ENCODE peak calls at places on chromosomes 6 and 20, in nine cellular contexts. C, I, L, K, P, Z, D, O and Q are unnamed samples.

GRCh38 chr6:16639689-16640480 is 121.4 kb downstream of the ATXN1 start:
- DNase-seq in C (peak), I (no peak), L (no peak), K (no peak), P (no peak), Z (no peak), D (no peak), O (no peak), Q (no peak)

GRCh38 chr6:133774356-133774755 is 114.6 kb upstream of the TCF21 start:
- DNase-seq in C (peak), I (no peak), L (no peak), K (no peak), P (no peak), Z (no peak), D (no peak), O (no peak), Q (no peak)

GRCh38 chr6:143164565-143165105 is 103.9 kb downstream of the AIG1 start:
- DNase-seq in C (no peak), I (no peak), L (no peak), K (no peak), P (no peak), Z (no peak), D (no peak), O (no peak), Q (no peak)

GRCh38 chr6:56475736-56476457 is 166.8 kb downstream of the DST start:
- DNase-seq in C (no peak), I (no peak), L (peak), K (peak), P (peak), Z (peak), D (no peak), O (peak), Q (peak)

GRCh38 chr6:1390071-1390804 is 862 bp downstream of the FOXF2 start:
- DNase-seq in C (peak), I (no peak), L (peak), K (peak), P (no peak), Z (no peak), D (no peak), O (no peak), Q (no peak)

GRCh38 chr20:24149175-24149574 is 160.6 kb upstream of the GGTLC1 start:
- DNase-seq in C (peak), I (no peak), L (no peak), K (no peak), P (no peak), Z (no peak), D (no peak), O (no peak), Q (no peak)

GRCh38 chr6:89999154-89999553 is 104.9 kb downstream of the GJA10 start:
- DNase-seq in C (no peak), I (no peak), L (peak), K (peak), P (peak), Z (peak), D (peak), O (peak), Q (no peak)

GRCh38 chr6:69917834-69918233 is 51.5 kb downstream of the COL19A1 start:
- DNase-seq in C (peak), I (no peak), L (no peak), K (no peak), P (no peak), Z (no peak), D (no peak), O (no peak), Q (no peak)

GRCh38 chr20:15561707-15562106 is 1011.5 kb downstream of the KIF16B start:
- DNase-seq in C (no peak), I (no peak), L (no peak), K (no peak), P (no peak), Z (no peak), D (no peak), O (no peak), Q (no peak)

GRCh38 chr6:15922510-15923307 is 206.2 kb upstream of the MYLIP start:
- DNase-seq in C (no peak), I (no peak), L (no peak), K (no peak), P (peak), Z (no peak), D (no peak), O (no peak), Q (no peak)

GRCh38 chr20:51871943-51872342 is 69.6 kb upstream of the SALL4 start:
- DNase-seq in C (no peak), I (no peak), L (no peak), K (no peak), P (no peak), Z (no peak), D (no peak), O (no peak), Q (no peak)

GRCh38 chr6:163381118-163381751 is 33.3 kb upstream of the QKI start:
- DNase-seq in C (no peak), I (no peak), L (no peak), K (no peak), P (no peak), Z (no peak), D (no peak), O (no peak), Q (no peak)

GRCh38 chr6:90537723-90538407 is 49.0 kb downstream of the MAP3K7 start:
- DNase-seq in C (no peak), I (no peak), L (no peak), K (no peak), P (no peak), Z (no peak), D (no peak), O (no peak), Q (no peak)

GRCh38 chr6:163709693-163710092 is 295.2 kb downstream of the QKI start:
- DNase-seq in C (no peak), I (no peak), L (no peak), K (peak), P (no peak), Z (no peak), D (no peak), O (no peak), Q (no peak)

GRCh38 chr6:122788208-122788607 is 850 bp upstream of the SMPDL3A start:
- DNase-seq in C (no peak), I (no peak), L (no peak), K (no peak), P (no peak), Z (no peak), D (no peak), O (no peak), Q (no peak)

GRCh38 chr6:169339025-169339424 is 85.4 kb upstream of the THBS2 start:
- DNase-seq in C (no peak), I (no peak), L (no peak), K (no peak), P (no peak), Z (no peak), D (no peak), O (no peak), Q (no peak)

GRCh38 chr6:147759088-147759487 is 250.6 kb downstream of the SAMD5 start:
- DNase-seq in C (no peak), I (no peak), L (no peak), K (peak), P (no peak), Z (no peak), D (no peak), O (no peak), Q (no peak)

GRCh38 chr6:14517536-14518105 is 400.0 kb downstream of the CD83 start:
- DNase-seq in C (no peak), I (no peak), L (no peak), K (no peak), P (peak), Z (no peak), D (no peak), O (no peak), Q (no peak)

GRCh38 chr6:71373943-71374342 is 85.3 kb downstream of the OGFRL1 start:
- DNase-seq in C (no peak), I (no peak), L (no peak), K (no peak), P (no peak), Z (no peak), D (no peak), O (no peak), Q (no peak)

GRCh38 chr6:3364391-3364790 is 92.5 kb downstream of the SLC22A23 start:
- DNase-seq in C (no peak), I (no peak), L (peak), K (no peak), P (no peak), Z (peak), D (peak), O (no peak), Q (peak)

GRCh38 chr6:24766685-24767462 is 7.9 kb upstream of the GMNN start:
- DNase-seq in C (peak), I (no peak), L (peak), K (no peak), P (no peak), Z (no peak), D (no peak), O (no peak), Q (no peak)

GRCh38 chr20:54477556-54477955 is 2.2 kb downstream of the DOK5 start:
- DNase-seq in C (no peak), I (no peak), L (no peak), K (no peak), P (no peak), Z (no peak), D (no peak), O (no peak), Q (no peak)

GRCh38 chr6:157825243-157825904 is 2.3 kb downstream of the SNX9 start:
- DNase-seq in C (no peak), I (no peak), L (no peak), K (no peak), P (no peak), Z (no peak), D (no peak), O (no peak), Q (no peak)

GRCh38 chr6:26272171-26272631 is 92.8 kb upstream of the BTN3A2 start:
- DNase-seq in C (no peak), I (peak), L (no peak), K (peak), P (peak), Z (peak), D (peak), O (peak), Q (peak)

GRCh38 chr6:89489078-89489477 is 56.1 kb downstream of the ANKRD6 start:
- DNase-seq in C (no peak), I (no peak), L (no peak), K (no peak), P (no peak), Z (no peak), D (no peak), O (no peak), Q (no peak)

GRCh38 chr6:20845592-20845991 is 311.3 kb downstream of the CDKAL1 start:
- DNase-seq in C (no peak), I (no peak), L (no peak), K (no peak), P (no peak), Z (no peak), D (no peak), O (no peak), Q (no peak)

GRCh38 chr20:6665161-6665560 is 102.3 kb upstream of the BMP2 start:
- DNase-seq in C (no peak), I (no peak), L (no peak), K (no peak), P (no peak), Z (no peak), D (no peak), O (no peak), Q (no peak)

GRCh38 chr6:167913699-167914098 is 83.8 kb upstream of the KIF25 start:
- DNase-seq in C (no peak), I (no peak), L (no peak), K (no peak), P (no peak), Z (no peak), D (no peak), O (no peak), Q (no peak)

GRCh38 chr6:1485678-1486077 is 96.3 kb downstream of the FOXF2 start:
- DNase-seq in C (peak), I (no peak), L (no peak), K (no peak), P (no peak), Z (no peak), D (no peak), O (no peak), Q (no peak)

GRCh38 chr20:5353624-5354496 is 37.1 kb upstream of the PROKR2 start:
- DNase-seq in C (peak), I (no peak), L (no peak), K (no peak), P (no peak), Z (no peak), D (no peak), O (no peak), Q (no peak)

GRCh38 chr6:32109114-32109764 is at the start of gene TNXB:
- DNase-seq in C (no peak), I (no peak), L (no peak), K (peak), P (peak), Z (no peak), D (no peak), O (peak), Q (no peak)

GRCh38 chr20:13396036-13396435 is 175.0 kb downstream of the ISM1 start:
- DNase-seq in C (no peak), I (no peak), L (no peak), K (no peak), P (no peak), Z (no peak), D (no peak), O (no peak), Q (no peak)

GRCh38 chr6:582370-582769 is 74.5 kb downstream of the HUS1B start:
- DNase-seq in C (no peak), I (no peak), L (no peak), K (no peak), P (no peak), Z (no peak), D (no peak), O (no peak), Q (no peak)

GRCh38 chr6:16103708-16104107 is 25.2 kb upstream of the MYLIP start:
- DNase-seq in C (no peak), I (no peak), L (no peak), K (no peak), P (no peak), Z (no peak), D (no peak), O (no peak), Q (no peak)

DNA sequence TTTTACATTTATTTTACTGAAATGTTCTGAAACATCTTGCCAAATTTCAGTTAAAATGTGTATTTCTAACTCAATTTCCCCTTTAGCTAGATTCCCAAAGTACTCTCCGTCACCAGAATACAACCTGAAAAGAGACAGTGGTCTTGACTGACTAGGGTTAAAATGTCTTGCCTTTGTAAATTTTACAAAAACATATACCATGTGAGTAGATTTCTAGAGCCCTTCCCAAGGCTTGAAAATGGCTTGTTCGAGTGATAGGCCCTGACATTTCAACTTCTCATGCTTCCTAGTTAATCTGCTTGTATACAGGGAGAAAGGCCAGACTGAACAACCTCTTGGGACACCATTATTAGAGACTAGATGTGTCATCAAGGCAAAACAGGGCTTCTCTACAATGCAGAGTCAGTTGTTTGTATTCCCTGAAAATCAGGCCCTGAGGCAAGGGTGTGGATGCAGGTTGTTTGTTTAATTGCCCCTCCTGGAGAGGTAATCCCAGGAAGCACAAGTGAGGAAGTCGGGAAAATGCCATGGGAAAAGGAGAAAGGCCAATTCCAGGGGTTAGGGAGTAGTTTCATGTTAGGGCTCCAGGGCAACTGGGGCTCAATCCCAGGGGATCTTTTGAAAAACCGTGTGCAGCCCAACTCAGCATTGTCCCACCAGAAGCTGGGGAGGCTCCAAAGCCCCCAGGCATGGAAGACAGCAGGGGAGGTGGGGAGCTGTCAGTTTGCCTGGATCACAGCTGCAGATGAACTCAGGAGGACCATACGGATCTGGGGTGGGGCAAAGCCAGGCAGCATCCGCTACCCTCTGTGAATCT is 11.6 kb upstream of the TFB1M start:
- DNase-seq in C (no peak), I (no peak), L (no peak), K (no peak), P (no peak), Z (no peak), D (no peak), O (no peak), Q (no peak)
- TF ChIP-seq POLR2A in C (no peak), I (no peak), L (no peak), K (no peak), P (no peak), Z (no peak), D (no peak), O (no peak), Q (no peak)

GRCh38 chr20:43477634-43478033 is 19.9 kb downstream of the SRSF6 start:
- DNase-seq in C (no peak), I (no peak), L (no peak), K (no peak), P (no peak), Z (no peak), D (no peak), O (no peak), Q (no peak)

GRCh38 chr20:43467589-43467988 is 9.9 kb downstream of the SRSF6 start:
- DNase-seq in C (no peak), I (no peak), L (no peak), K (no peak), P (no peak), Z (no peak), D (no peak), O (no peak), Q (no peak)

GRCh38 chr20:43477193-43477592 is 19.5 kb downstream of the SRSF6 start:
- DNase-seq in C (no peak), I (no peak), L (no peak), K (no peak), P (no peak), Z (no peak), D (no peak), O (no peak), Q (no peak)

GRCh38 chr20:43473058-43473704 is 15.5 kb downstream of the SRSF6 start:
- DNase-seq in C (no peak), I (no peak), L (no peak), K (no peak), P (no peak), Z (no peak), D (no peak), O (no peak), Q (no peak)
- TF ChIP-seq CTCF in C (no peak), I (no peak), L (no peak), K (no peak), P (no peak), Z (no peak), D (no peak), O (no peak), Q (no peak)

GRCh38 chr6:33318426-33319073 is 1.0 kb upstream of the ZBTB22 start:
- DNase-seq in C (no peak), I (no peak), L (no peak), K (no peak), P (no peak), Z (no peak), D (no peak), O (no peak), Q (no peak)

GRCh38 chr6:33319939-33320314 is 2.4 kb upstream of the ZBTB22 start:
- DNase-seq in C (no peak), I (no peak), L (no peak), K (no peak), P (no peak), Z (no peak), D (no peak), O (no peak), Q (no peak)

GRCh38 chr6:33321227-33321626 is 3.7 kb upstream of the ZBTB22 start:
- DNase-seq in C (no peak), I (no peak), L (no peak), K (no peak), P (no peak), Z (no peak), D (no peak), O (no peak), Q (no peak)

GRCh38 chr6:33317668-33318425 is at the start of gene ZBTB22:
- DNase-seq in C (peak), I (peak), L (peak), K (peak), P (peak), Z (peak), D (peak), O (peak), Q (peak)

DNA sequence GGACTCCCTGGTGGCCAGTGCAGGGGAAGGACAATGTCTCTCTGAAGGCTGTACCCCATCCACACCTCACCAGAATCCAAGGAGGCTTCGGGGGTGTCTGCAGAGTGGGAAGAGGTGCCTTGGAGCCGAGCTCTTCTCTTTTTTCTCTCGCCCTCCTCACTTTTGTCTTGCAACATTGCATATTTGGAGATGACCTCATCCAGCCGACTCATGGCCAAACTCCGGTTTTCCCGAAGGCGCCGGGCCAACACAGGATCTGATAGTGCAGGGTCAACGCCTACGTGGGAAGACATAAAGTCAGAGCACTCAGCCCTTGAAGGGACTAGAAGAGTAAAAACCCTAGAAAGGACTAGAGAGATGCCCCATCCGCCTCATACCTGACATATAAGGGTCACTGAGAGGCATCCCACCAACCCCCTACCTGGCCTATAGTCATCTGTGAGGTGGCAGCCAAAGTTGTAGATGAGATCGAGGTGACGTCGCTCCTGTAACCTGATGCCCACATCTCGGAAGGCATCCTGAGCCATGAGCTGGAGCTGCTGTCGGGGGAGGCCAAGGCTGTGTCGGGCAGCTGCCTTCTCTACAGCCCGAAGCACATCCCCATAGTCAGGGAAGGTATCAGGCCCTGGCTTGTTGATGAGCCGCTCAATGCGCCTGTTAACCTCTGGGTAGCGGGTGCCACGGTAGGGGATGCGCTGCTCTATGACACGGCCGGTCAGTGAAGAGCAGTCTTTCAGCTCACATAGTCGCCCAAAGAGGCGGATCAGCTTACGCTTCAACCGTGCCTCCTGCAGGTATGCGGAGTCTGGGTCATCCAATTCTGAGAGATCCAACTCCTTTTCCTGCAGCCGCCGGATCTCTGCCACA is 3.0 kb upstream of the ZBTB22 start:
- DNase-seq in C (no peak), I (no peak), L (peak), K (peak), P (peak), Z (peak), D (peak), O (peak), Q (peak)
- TF ChIP-seq POLR2A in C (no peak), I (no peak), L (peak), K (no peak), P (no peak), Z (no peak), D (no peak), O (no peak), Q (no peak)

GRCh38 chr6:166241974-166242373 is 66.2 kb downstream of the PRR18 start:
- DNase-seq in C (no peak), I (no peak), L (no peak), K (no peak), P (no peak), Z (no peak), D (no peak), O (no peak), Q (no peak)
- TF ChIP-seq CTCF in C (no peak), I (no peak), L (no peak), K (no peak), P (no peak), Z (no peak), D (no peak), O (no peak), Q (no peak)

DNA sequence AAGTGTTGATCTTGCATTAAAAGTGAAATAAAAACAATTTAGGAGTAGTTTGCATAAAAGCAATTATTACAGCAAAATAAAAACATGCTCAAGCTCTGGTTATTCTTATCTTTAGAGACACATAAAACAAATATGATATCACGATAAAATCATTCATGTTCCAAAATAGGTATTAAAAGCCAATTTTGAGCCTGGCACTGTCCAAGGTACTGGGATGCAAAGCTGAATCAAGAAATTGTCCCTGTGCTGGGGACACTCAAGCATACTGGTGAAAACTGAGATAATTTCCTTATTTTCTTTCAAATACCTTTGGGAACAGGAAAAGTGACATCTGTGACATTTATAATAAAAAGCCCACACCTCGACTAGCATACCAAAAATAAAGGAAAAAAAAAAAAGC is 926 bp upstream of the MTCL3 start:
- DNase-seq in C (peak), I (no peak), L (no peak), K (no peak), P (no peak), Z (no peak), D (no peak), O (no peak), Q (no peak)
- TF ChIP-seq POLR2A in C (no peak), I (no peak), L (no peak), K (no peak), P (no peak), Z (no peak), D (no peak), O (no peak), Q (no peak)